ENCODE peak calls at places on chromosome 5, in eight cellular contexts. One of them, this sample, is unnamed.
A peak's percentile ranks its signal among the peaks of the same experiment; 100 is the strongest.

GRCh38 chr5:171509467-171509866 is 90.0 kb downstream of the FGF18 start:
- DNase-seq in CD8-positive, alpha-beta memory T cell: no peak
- DNase-seq in endothelial cell: no peak
- DNase-seq in HTR-8/SVneo: no peak
- DNase-seq in stimulated activated CD4-positive, alpha-beta T cell treated with anti-CD3 and anti-CD28 coated beads, Interleukin-2, amount 100 ng/mL, for 4 hours: no peak
- DNase-seq in GM20000: no peak
- DNase-seq in smooth muscle cell of the brain vasculature: no peak
- DNase-seq in NCI-H774: no peak
- DNase-seq in this sample: no peak

GRCh38 chr5:157556615-157557418 is 18.8 kb downstream of the ADAM19 start:
- DNase-seq in CD8-positive, alpha-beta memory T cell: no peak
- DNase-seq in endothelial cell: no peak
- DNase-seq in HTR-8/SVneo: no peak
- DNase-seq in stimulated activated CD4-positive, alpha-beta T cell treated with anti-CD3 and anti-CD28 coated beads, Interleukin-2, amount 100 ng/mL, for 4 hours: no peak
- DNase-seq in GM20000: no peak
- DNase-seq in smooth muscle cell of the brain vasculature: no peak
- DNase-seq in NCI-H774: no peak
- DNase-seq in this sample: no peak

GRCh38 chr5:82074968-82075367 is 103.1 kb downstream of the ATG10 start:
- DNase-seq in CD8-positive, alpha-beta memory T cell: no peak
- DNase-seq in endothelial cell: no peak
- DNase-seq in HTR-8/SVneo: no peak
- DNase-seq in stimulated activated CD4-positive, alpha-beta T cell treated with anti-CD3 and anti-CD28 coated beads, Interleukin-2, amount 100 ng/mL, for 4 hours: no peak
- DNase-seq in GM20000: no peak
- DNase-seq in smooth muscle cell of the brain vasculature: no peak
- DNase-seq in NCI-H774: no peak
- DNase-seq in this sample: no peak

GRCh38 chr5:139650689-139651501 is 2.7 kb downstream of the CXXC5 start:
- DNase-seq in CD8-positive, alpha-beta memory T cell: no peak
- DNase-seq in endothelial cell: no peak
- DNase-seq in HTR-8/SVneo: no peak
- DNase-seq in stimulated activated CD4-positive, alpha-beta T cell treated with anti-CD3 and anti-CD28 coated beads, Interleukin-2, amount 100 ng/mL, for 4 hours: no peak
- DNase-seq in GM20000: no peak
- DNase-seq in smooth muscle cell of the brain vasculature: no peak
- DNase-seq in NCI-H774: no peak
- DNase-seq in this sample: no peak

GRCh38 chr5:132269635-132270344 is 12.3 kb downstream of the PDLIM4 start:
- DNase-seq in CD8-positive, alpha-beta memory T cell: no peak
- DNase-seq in endothelial cell: no peak
- DNase-seq in HTR-8/SVneo: no peak
- DNase-seq in stimulated activated CD4-positive, alpha-beta T cell treated with anti-CD3 and anti-CD28 coated beads, Interleukin-2, amount 100 ng/mL, for 4 hours: no peak
- DNase-seq in GM20000: no peak
- DNase-seq in smooth muscle cell of the brain vasculature: no peak
- DNase-seq in NCI-H774: no peak
- DNase-seq in this sample: no peak

GRCh38 chr5:149671544-149671943 is 58.6 kb upstream of the PPARGC1B start:
- DNase-seq in CD8-positive, alpha-beta memory T cell: no peak
- DNase-seq in endothelial cell: no peak
- DNase-seq in HTR-8/SVneo: no peak
- DNase-seq in stimulated activated CD4-positive, alpha-beta T cell treated with anti-CD3 and anti-CD28 coated beads, Interleukin-2, amount 100 ng/mL, for 4 hours: no peak
- DNase-seq in GM20000: no peak
- DNase-seq in smooth muscle cell of the brain vasculature: no peak
- DNase-seq in NCI-H774: no peak
- DNase-seq in this sample: no peak

GRCh38 chr5:163712011-163712410 is 206.6 kb downstream of the MAT2B start:
- DNase-seq in CD8-positive, alpha-beta memory T cell: no peak
- DNase-seq in endothelial cell: no peak
- DNase-seq in HTR-8/SVneo: no peak
- DNase-seq in stimulated activated CD4-positive, alpha-beta T cell treated with anti-CD3 and anti-CD28 coated beads, Interleukin-2, amount 100 ng/mL, for 4 hours: no peak
- DNase-seq in GM20000: no peak
- DNase-seq in smooth muscle cell of the brain vasculature: no peak
- DNase-seq in NCI-H774: no peak
- DNase-seq in this sample: no peak

GRCh38 chr5:36723921-36724320 is 117.5 kb downstream of the SLC1A3 start:
- DNase-seq in CD8-positive, alpha-beta memory T cell: no peak
- DNase-seq in endothelial cell: no peak
- DNase-seq in HTR-8/SVneo: no peak
- DNase-seq in stimulated activated CD4-positive, alpha-beta T cell treated with anti-CD3 and anti-CD28 coated beads, Interleukin-2, amount 100 ng/mL, for 4 hours: no peak
- DNase-seq in GM20000: peak; percentile 56
- DNase-seq in smooth muscle cell of the brain vasculature: no peak
- DNase-seq in NCI-H774: no peak
- DNase-seq in this sample: no peak